ENCODE peak calls at places on chromosomes 2 and 18, in five cellular contexts. S is AG04449, E is upper lobe of right lung, A is thoracic aorta, D is retinal pigment epithelial cell. Q is an unnamed sample.

GRCh38 chr2:120731175-120731574 is 4.5 kb upstream of the GLI2 start:
- DNase-seq in S (no peak), E (no peak), A (no peak), D (no peak), Q (no peak)

GRCh38 chr18:71020342-71021096 is 731.7 kb downstream of the SOCS6 start:
- DNase-seq in S (no peak), E (no peak), A (no peak), D (no peak), Q (no peak)

GRCh38 chr2:229252996-229253395 is 18.1 kb downstream of the PID1 start:
- DNase-seq in S (no peak), E (no peak), A (no peak), D (no peak), Q (no peak)

GRCh38 chr2:123826729-123827271 is 198.3 kb upstream of the CNTNAP5 start:
- DNase-seq in S (no peak), E (peak), A (no peak), D (no peak), Q (no peak)

GRCh38 chr18:35777042-35777441 is 195.4 kb upstream of the RMP24 start:
- DNase-seq in S (no peak), E (no peak), A (no peak), D (no peak), Q (no peak)

GRCh38 chr2:20473128-20473527 is 26.3 kb downstream of the RHOB start:
- DNase-seq in S (no peak), E (peak), A (no peak), D (no peak), Q (no peak)

GRCh38 chr2:1625281-1626001 is 118.9 kb downstream of the PXDN start:
- DNase-seq in S (no peak), E (peak), A (no peak), D (no peak), Q (peak)

GRCh38 chr18:44939037-44939665 is 258.5 kb downstream of the SETBP1 start:
- DNase-seq in S (no peak), E (no peak), A (no peak), D (no peak), Q (no peak)

GRCh38 chr2:70962885-70963878 is 15.2 kb upstream of the ANKRD53 start:
- DNase-seq in S (no peak), E (peak), A (no peak), D (no peak), Q (no peak)

DNA sequence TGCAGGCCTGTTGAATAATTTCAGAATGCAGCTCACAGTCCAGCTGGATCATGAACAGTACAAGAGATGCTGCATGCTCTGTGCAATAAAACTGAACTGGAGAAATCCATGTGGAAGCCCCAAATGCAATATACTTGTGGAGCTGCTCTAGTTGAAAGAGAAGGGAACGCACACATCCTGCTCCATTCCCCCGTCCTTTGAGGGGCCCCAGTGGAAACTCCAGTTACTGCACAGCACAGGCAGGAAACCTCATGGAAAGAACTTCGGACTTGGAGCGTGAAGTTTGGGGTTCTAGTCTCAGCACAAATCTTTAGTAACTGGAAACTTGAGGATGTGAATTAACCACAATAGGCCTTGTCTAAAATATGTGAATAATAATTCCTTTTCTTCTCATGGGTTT is 73.2 kb downstream of the PLA2R1 start:
- DNase-seq in S (no peak), E (no peak), A (no peak), D (no peak), Q (no peak)
- TF ChIP-seq CTCF in S (no peak), E (no peak), A (no peak), D (no peak), Q (no peak)

GRCh38 chr18:57970356-57971095 is 73.5 kb upstream of the NEDD4L start:
- DNase-seq in S (no peak), E (no peak), A (no peak), D (no peak), Q (no peak)
- TF ChIP-seq CTCF in S (no peak), E (peak), A (no peak), D (peak), Q (peak)

GRCh38 chr2:107932483-107932882 is 53.8 kb upstream of the SLC5A7 start:
- DNase-seq in S (no peak), E (no peak), A (no peak), D (peak), Q (peak)

GRCh38 chr2:107932986-107933385 is 53.3 kb upstream of the SLC5A7 start:
- DNase-seq in S (no peak), E (no peak), A (no peak), D (no peak), Q (no peak)

DNA sequence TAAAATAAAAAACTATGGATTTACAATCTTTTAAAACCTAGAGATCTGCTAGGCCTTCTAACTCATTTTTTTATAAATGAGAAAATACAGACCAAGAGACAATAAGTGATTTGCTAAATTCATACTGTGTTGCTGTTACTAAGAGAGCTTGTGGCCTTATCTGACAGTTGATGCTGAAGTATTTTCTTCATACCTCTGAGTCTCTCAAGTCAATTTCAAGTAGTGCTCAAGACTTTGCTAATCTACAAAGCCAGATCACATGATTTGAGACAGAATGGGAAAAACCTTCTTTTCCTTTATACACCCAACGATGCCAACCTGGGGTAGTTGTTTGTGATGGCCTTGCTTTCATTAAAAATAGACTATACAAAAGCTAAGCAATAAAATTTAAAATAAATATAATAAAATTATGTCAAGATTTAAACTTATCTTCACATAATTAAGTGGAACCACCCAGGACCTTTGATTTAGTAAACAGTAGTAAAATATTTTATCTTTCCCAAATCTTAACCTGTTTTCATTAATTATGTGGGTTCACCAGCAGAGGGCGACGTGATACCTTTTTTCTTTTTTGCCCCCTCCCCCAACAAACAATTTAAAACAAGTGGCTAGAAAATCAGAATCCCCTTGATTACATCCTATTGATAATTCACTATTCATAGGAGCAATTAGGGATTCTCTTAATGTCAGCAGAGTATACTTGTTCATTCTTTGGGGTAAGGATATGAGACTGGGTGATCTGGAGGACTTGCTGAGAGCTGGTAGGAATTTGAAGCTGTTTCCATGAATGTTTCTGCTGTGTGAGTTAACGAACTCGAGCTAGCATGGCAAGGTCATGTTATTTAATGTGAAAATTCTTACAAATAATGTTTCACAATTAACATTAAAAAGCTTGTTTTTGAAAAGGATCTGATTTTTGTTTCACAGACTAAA is 49.6 kb upstream of the SLC5A7 start:
- DNase-seq in S (no peak), E (no peak), A (no peak), D (no peak), Q (peak)
- TF ChIP-seq CTCF in S (no peak), E (peak), A (peak), D (peak), Q (peak)

GRCh38 chr2:96409543-96410184 is 74.1 kb downstream of the NCAPH start:
- DNase-seq in S (no peak), E (no peak), A (no peak), D (no peak), Q (no peak)

GRCh38 chr2:96412307-96413066 is 76.9 kb downstream of the NCAPH start:
- DNase-seq in S (no peak), E (no peak), A (no peak), D (no peak), Q (no peak)

GRCh38 chr2:96414161-96414713 is 78.7 kb downstream of the NCAPH start:
- DNase-seq in S (no peak), E (no peak), A (no peak), D (no peak), Q (no peak)

GRCh38 chr2:96415684-96416083 is 80.1 kb downstream of the NCAPH start:
- DNase-seq in S (no peak), E (no peak), A (no peak), D (no peak), Q (no peak)

DNA sequence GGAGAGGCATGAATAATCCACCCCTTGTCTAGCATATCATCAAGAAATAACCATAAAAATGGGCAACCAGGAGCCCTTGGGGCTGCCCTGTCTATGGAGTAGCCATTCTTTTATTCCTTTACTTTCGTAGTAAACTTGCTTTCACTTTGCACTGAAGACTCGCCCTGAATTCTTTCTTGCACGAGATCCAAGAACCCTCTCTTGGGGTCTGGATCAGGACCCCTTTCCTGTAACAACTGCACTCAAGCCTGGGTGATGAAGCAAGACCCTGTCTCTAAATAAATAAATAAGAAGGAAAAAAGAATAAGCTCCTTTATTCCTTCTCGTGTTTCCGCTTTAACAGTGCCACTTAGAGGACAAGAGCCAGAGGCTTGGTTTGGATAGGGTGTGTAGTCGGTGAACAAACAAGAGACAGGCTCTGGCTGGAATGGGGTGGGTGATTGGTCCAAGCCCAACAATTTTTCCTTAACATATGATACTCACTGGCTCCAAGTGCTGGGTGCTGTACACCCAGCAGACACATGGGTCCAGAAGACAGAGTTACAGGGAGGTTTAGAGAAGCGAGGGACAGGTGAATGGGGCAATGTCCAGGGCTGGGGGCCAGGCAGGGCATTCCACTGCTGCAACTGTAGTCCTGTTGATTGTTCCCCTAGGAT is 77.6 kb downstream of the NCAPH start:
- DNase-seq in S (no peak), E (no peak), A (no peak), D (no peak), Q (no peak)
- TF ChIP-seq CTCF in S (no peak), E (no peak), A (no peak), D (no peak), Q (no peak)

DNA sequence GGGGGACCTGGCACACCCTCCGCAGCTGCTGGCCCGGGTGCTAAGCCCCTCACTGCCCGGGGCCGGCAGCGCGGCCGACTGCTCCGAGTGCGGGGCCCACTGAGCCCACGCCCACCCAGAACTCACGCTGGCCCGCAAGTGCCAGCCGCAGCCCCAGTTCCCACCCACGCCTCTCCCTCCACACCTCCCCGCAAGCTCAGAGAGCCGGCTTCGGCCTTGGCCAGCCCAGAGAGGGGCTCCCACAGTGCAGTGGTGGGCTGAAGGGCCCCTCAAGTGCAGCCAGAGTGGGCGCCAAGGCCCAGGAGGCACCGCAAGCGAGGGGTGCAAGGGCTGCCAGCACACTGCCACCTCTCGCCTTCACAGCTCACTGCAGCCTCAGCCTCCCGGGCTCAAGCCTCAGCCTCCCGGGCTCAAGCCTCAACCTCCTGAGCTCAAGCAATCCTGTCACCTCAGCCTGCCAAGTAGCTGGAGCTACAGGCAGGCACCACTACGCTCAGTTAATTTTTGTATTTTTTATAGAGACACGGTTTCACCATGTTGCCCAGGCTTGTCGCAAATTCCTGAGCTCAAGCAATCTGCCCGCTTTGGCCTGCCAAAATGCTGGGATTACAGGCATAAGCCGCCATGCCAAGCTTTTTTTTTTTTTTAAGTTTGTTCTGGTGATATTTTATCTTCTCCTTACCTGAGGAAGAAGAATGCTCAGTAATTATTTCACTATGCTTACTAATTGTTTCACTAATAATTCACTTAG is 71.7 kb upstream of the CDCA7 start:
- DNase-seq in S (no peak), E (no peak), A (no peak), D (no peak), Q (no peak)
- TF ChIP-seq CTCF in S (no peak), E (no peak), A (no peak), D (no peak), Q (no peak)

GRCh38 chr18:58069104-58069503 is 25.1 kb downstream of the NEDD4L start:
- DNase-seq in S (no peak), E (no peak), A (no peak), D (no peak), Q (no peak)
- TF ChIP-seq CTCF in S (no peak), E (no peak), A (no peak), D (no peak), Q (no peak)

GRCh38 chr2:89829828-89830227 is 1138.4 kb downstream of the RPIA start:
- DNase-seq in S (no peak), E (no peak), A (no peak), D (no peak), Q (no peak)

GRCh38 chr2:89820248-89820647 is 1128.8 kb downstream of the RPIA start:
- DNase-seq in S (no peak), E (no peak), A (no peak), D (no peak), Q (no peak)

GRCh38 chr2:89823556-89823955 is 1132.1 kb downstream of the RPIA start:
- DNase-seq in S (no peak), E (no peak), A (no peak), D (no peak), Q (no peak)

GRCh38 chr2:89821455-89821945 is 1130.0 kb downstream of the RPIA start:
- DNase-seq in S (no peak), E (no peak), A (no peak), D (no peak), Q (no peak)

DNA sequence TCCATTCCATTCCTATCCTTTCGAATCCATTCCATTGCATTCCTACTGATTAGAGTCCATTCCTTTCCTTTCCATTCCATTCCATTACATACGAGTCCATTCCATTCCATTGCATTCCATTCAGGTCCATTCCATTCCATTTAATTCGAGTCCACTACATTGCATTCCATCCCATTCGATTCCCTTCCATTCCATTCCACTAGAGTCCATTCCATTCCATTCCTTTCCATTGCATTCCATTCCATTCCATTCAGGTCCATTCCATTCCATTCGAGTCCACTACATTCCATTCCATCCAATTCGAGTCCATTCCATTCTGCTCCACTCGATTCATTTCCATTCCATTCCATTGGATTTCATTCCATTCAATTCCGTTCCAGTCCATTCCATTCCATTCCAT is 1133.6 kb downstream of the RPIA start:
- DNase-seq in S (no peak), E (no peak), A (no peak), D (no peak), Q (no peak)
- TF ChIP-seq CTCF in S (no peak), E (no peak), A (no peak), D (no peak), Q (no peak)